ENCODE peak calls at places on chromosome 17, in five cellular contexts. R is AG09309, X is epithelial cell of esophagus, A is nucleus accumbens, V is progenitor cell of endocrine pancreas. W is an unnamed sample.

GRCh38 chr17:63425478-63425877 is 20.6 kb downstream of the CYB561 start:
- DNase-seq in V (peak), A (peak), R (peak), X (peak), W (peak)

GRCh38 chr17:51803161-51803560 is 355.4 kb downstream of the CA10 start:
- DNase-seq in X (no peak), V (no peak), A (no peak), R (no peak), W (no peak)

GRCh38 chr17:79657861-79658810 is 47.3 kb upstream of the RBFOX3 start:
- DNase-seq in X (no peak), A (no peak), V (peak), R (no peak), W (peak)

GRCh38 chr17:81342062-81342699 is 47.1 kb upstream of the SLC38A10 start:
- DNase-seq in V (no peak), A (no peak), X (no peak), R (no peak), W (no peak)

GRCh38 chr17:33968350-33969044 is 286.6 kb upstream of the CCL2 start:
- DNase-seq in V (no peak), A (no peak), X (no peak), R (no peak), W (no peak)

GRCh38 chr17:4594406-4595349 is 10.3 kb downstream of the SMTNL2 start:
- DNase-seq in A (no peak), V (peak), X (peak), R (no peak), W (no peak)

GRCh38 chr17:78438694-78439325 is 60.4 kb downstream of the PGS1 start:
- DNase-seq in X (no peak), A (no peak), V (no peak), R (no peak), W (no peak)

GRCh38 chr17:5065227-5065744 is 13.0 kb upstream of the ZFP3 start:
- DNase-seq in V (no peak), R (no peak), A (no peak), X (no peak), W (no peak)

GRCh38 chr17:40344321-40345160 is 20.0 kb downstream of the GJD3 start:
- DNase-seq in R (no peak), A (no peak), X (no peak), V (no peak), W (no peak)